ENCODE peak calls at places on chromosomes 11 and 22, in five cellular contexts. V is neuronal stem cell, S is mucosa of descending colon, F is GM23338, E is keratinocyte. U is an unnamed sample.

GRCh38 chr11:74449369-74449931 is 17.9 kb downstream of the KCNE3 start:
- DNase-seq in E (peak; percentile 23), V (peak; percentile 30), F (peak; percentile 89), S (no peak), U (peak; percentile 79)

GRCh38 chr11:10091314-10092045 is 202.5 kb downstream of the SBF2 start:
- DNase-seq in E (no peak), S (no peak), V (no peak), F (no peak), U (no peak)

GRCh38 chr11:133832096-133833081 is 12.9 kb downstream of the SPATA19 start:
- DNase-seq in V (no peak), F (no peak), E (no peak), S (no peak), U (peak; percentile 30)

GRCh38 chr22:17271711-17272451 is 52.6 kb upstream of the ADA2 start:
- DNase-seq in F (no peak), E (no peak), S (no peak), V (no peak), U (no peak)

GRCh38 chr11:78651136-78651775 is 76.6 kb upstream of the NARS2 start:
- DNase-seq in V (no peak), E (no peak), S (no peak), F (peak; percentile 17), U (no peak)

GRCh38 chr11:46725338-46726205 is 6.6 kb downstream of the F2 start:
- DNase-seq in S (no peak), E (no peak), F (peak; percentile 37), V (no peak), U (no peak)

GRCh38 chr11:64918056-64918455 is 1.0 kb upstream of the ATG2A start:
- DNase-seq in E (no peak), F (peak; percentile 43), V (no peak), S (no peak), U (peak; percentile 37)

GRCh38 chr11:20161230-20161918 is 1.1 kb upstream of the DBX1 start:
- DNase-seq in E (no peak), V (no peak), S (no peak), F (peak; percentile 89), U (no peak)

GRCh38 chr11:74639533-74639932 is 47.2 kb downstream of the POLD3 start:
- DNase-seq in F (no peak), V (no peak), S (no peak), E (no peak), U (no peak)

GRCh38 chr11:88421530-88421929 is 84.0 kb upstream of the CTSC start:
- DNase-seq in V (no peak), F (peak; percentile 32), S (no peak), E (no peak), U (no peak)

GRCh38 chr22:36156515-36157419 is 3.8 kb downstream of the APOL3 start:
- DNase-seq in E (peak; percentile 15), F (peak; percentile 72), V (no peak), S (peak; percentile 67), U (no peak)

GRCh38 chr11:72114570-72114969 is 2.1 kb upstream of the ANAPC15 start:
- DNase-seq in S (no peak), V (no peak), E (peak; percentile 64), F (no peak), U (no peak)

GRCh38 chr11:78168539-78169477 is 19.6 kb downstream of the KCTD21 start:
- DNase-seq in V (no peak), E (no peak), S (peak; percentile 34), F (no peak), U (no peak)

GRCh38 chr11:126112547-126112946 is 49.9 kb upstream of the CDON start:
- DNase-seq in S (no peak), E (no peak), V (no peak), F (no peak), U (no peak)

GRCh38 chr11:62665630-62666258 is 632 bp downstream of the CSKMT start:
- DNase-seq in E (no peak), F (peak; percentile 42), V (peak; percentile 43), S (peak; percentile 74), U (no peak)

GRCh38 chr11:44079376-44079775 is 13.3 kb downstream of the ACCS start:
- DNase-seq in E (no peak), V (no peak), S (no peak), F (no peak), U (no peak)

GRCh38 chr11:20050551-20051333 is 109.5 kb downstream of the DBX1 start:
- DNase-seq in F (peak; percentile 75), V (no peak), S (no peak), E (no peak), U (peak; percentile 13)

GRCh38 chr11:115552151-115552550 is 47.9 kb upstream of the CADM1 start:
- DNase-seq in S (no peak), E (no peak), F (no peak), V (no peak), U (no peak)

GRCh38 chr11:133081730-133082452 is 450.4 kb downstream of the OPCML start:
- DNase-seq in V (no peak), F (peak; percentile 53), E (no peak), S (no peak), U (no peak)

GRCh38 chr11:66011239-66011784 is 496 bp upstream of the CST6 start:
- DNase-seq in S (no peak), V (no peak), F (peak; percentile 53), E (peak; percentile 98), U (no peak)

GRCh38 chr11:104968365-104968855 is at the start of gene CASP4:
- DNase-seq in S (no peak), F (no peak), V (no peak), E (peak; percentile 1), U (no peak)

GRCh38 chr22:45742866-45743450 is 71.3 kb downstream of the ATXN10 start:
- DNase-seq in S (no peak), E (no peak), F (no peak), V (no peak), U (peak; percentile 40)

GRCh38 chr22:36860821-36861659 is at the start of gene NCF4:
- DNase-seq in S (peak; percentile 68), F (no peak), V (no peak), E (no peak), U (no peak)

GRCh38 chr11:9972917-9973504 is 309.1 kb downstream of the SWAP70 start:
- DNase-seq in V (peak; percentile 5), S (no peak), E (no peak), F (peak; percentile 65), U (peak; percentile 70)

GRCh38 chr22:41661713-41662112 is 27.0 kb downstream of the SNU13 start:
- DNase-seq in F (no peak), V (no peak), S (no peak), E (no peak), U (no peak)

GRCh38 chr22:41658869-41659268 is 29.8 kb downstream of the SNU13 start:
- DNase-seq in V (no peak), S (no peak), F (no peak), E (no peak), U (no peak)

GRCh38 chr22:41659941-41660340 is 28.7 kb downstream of the SNU13 start:
- DNase-seq in E (no peak), V (no peak), S (no peak), F (no peak), U (no peak)

GRCh38 chr22:41660416-41660815 is 28.3 kb downstream of the SNU13 start:
- DNase-seq in E (no peak), F (no peak), V (no peak), S (no peak), U (no peak)

DNA sequence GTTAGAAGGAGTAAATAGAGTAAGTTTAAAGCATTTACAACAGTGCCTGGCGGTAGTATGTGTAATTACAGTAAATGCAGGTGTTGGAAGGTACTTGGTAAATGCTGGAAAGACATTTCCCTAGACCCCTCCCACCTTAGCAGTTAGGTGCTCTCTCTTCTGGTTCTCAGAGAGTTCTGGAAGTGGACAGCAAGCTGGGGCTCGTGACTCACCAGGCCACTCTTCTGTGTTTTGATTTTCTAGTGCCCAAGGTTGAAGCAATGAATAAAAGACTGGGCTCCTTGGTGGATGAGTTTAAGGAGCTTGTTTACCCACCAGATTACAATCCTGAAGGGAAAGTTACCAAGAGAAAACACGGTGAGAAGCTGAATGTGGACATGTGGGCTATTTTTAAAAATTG is 27.6 kb downstream of the SNU13 start:
- DNase-seq in F (no peak), E (no peak), V (no peak), S (no peak), U (no peak)
- H3K36me3 ChIP-seq in F (peaks cover 70% of the 10 kb centered on the region), E (peaks cover 37% of the 10 kb centered on the region), V (peaks cover 95% of the 10 kb centered on the region), S (peaks cover 14% of the 10 kb centered on the region), U (peaks cover 90% of the 10 kb centered on the region)

GRCh38 chr11:12163181-12163841 is 52.9 kb downstream of the MICAL2 start:
- DNase-seq in F (no peak), E (no peak), V (no peak), S (no peak), U (no peak)

GRCh38 chr11:12164061-12165014 is 53.9 kb downstream of the MICAL2 start:
- DNase-seq in E (no peak), S (no peak), F (peak; percentile 16), V (no peak), U (peak; percentile 66)

GRCh38 chr11:12167098-12167999 is 57.0 kb downstream of the MICAL2 start:
- DNase-seq in E (no peak), F (no peak), S (peak; percentile 77), V (no peak), U (no peak)

GRCh38 chr11:12166299-12167092 is 56.1 kb downstream of the MICAL2 start:
- DNase-seq in V (no peak), E (no peak), F (no peak), S (no peak), U (no peak)

GRCh38 chr11:12165237-12165875 is 55.0 kb downstream of the MICAL2 start:
- DNase-seq in E (no peak), F (no peak), S (no peak), V (no peak), U (no peak)
- H3K4me1 ChIP-seq in E (peaks cover 69% of the 10 kb centered on the region), F (no peaks in the 10 kb centered on the region), S (peaks cover 67% of the 10 kb centered on the region), V (peaks cover 3% of the 10 kb centered on the region), U (peaks cover 18% of the 10 kb centered on the region)

GRCh38 chr11:12222099-12222751 is 111.8 kb downstream of the MICAL2 start:
- DNase-seq in E (no peak), F (no peak), V (no peak), S (peak; percentile 72), U (no peak)
- H3K36me3 ChIP-seq in E (peaks cover 83% of the 10 kb centered on the region), F (no peaks in the 10 kb centered on the region), V (no peaks in the 10 kb centered on the region), S (peaks cover 4% of the 10 kb centered on the region), U (no peaks in the 10 kb centered on the region)

GRCh38 chr11:12799373-12799835 is 125.2 kb downstream of the TEAD1 start:
- DNase-seq in V (no peak), F (no peak), S (no peak), E (no peak), U (no peak)
- H3K4me1 ChIP-seq in V (peaks cover 46% of the 10 kb centered on the region), F (peaks cover 63% of the 10 kb centered on the region), S (peaks cover 35% of the 10 kb centered on the region), E (peaks cover 65% of the 10 kb centered on the region), U (peaks cover 54% of the 10 kb centered on the region)

U was measured in HAP-1.